ENCODE peak calls at places on chromosome 2, in seven cellular contexts. S is erythroblast, L is endothelial cell of umbilical vein, C is HCT116, A is upper lobe of left lung, K is lower leg skin, F is suprapubic skin. O is an unnamed sample.

GRCh38 chr2:47255794-47256193 is 100.7 kb upstream of the STPG4 start:
- DNase-seq in K (no peak), C (no peak), L (no peak), S (no peak), A (no peak), F (no peak), O (no peak)

GRCh38 chr2:60880633-60880987 is 764 bp upstream of the REL start:
- DNase-seq in C (no peak), K (no peak), A (no peak), L (no peak), F (no peak), S (no peak), O (no peak)

GRCh38 chr2:146879882-146880281 is 964.9 kb upstream of the ACVR2A start:
- DNase-seq in L (no peak), S (no peak), F (no peak), C (no peak), A (no peak), K (no peak), O (no peak)

GRCh38 chr2:102366406-102367112 is 11.0 kb downstream of the IL18R1 start:
- DNase-seq in F (no peak), A (no peak), C (no peak), S (no peak), K (no peak), L (no peak), O (no peak)

GRCh38 chr2:198825534-198825933 is 632.2 kb downstream of the SATB2 start:
- DNase-seq in S (no peak), L (no peak), A (no peak), C (no peak), K (no peak), F (no peak), O (no peak)

GRCh38 chr2:74459377-74460118 is 1.3 kb downstream of the WBP1 start:
- DNase-seq in F (no peak), A (no peak), C (no peak), S (no peak), K (no peak), L (no peak), O (no peak)

GRCh38 chr2:21041943-21042707 is 1.7 kb downstream of the APOB start:
- DNase-seq in L (no peak), K (no peak), A (peak), S (no peak), F (no peak), C (no peak), O (no peak)

GRCh38 chr2:65536596-65536995 is 104.2 kb upstream of the SPRED2 start:
- DNase-seq in A (no peak), S (no peak), F (no peak), L (no peak), C (no peak), K (no peak), O (no peak)

GRCh38 chr2:230216489-230216888 is 3.3 kb downstream of the SP110 start:
- DNase-seq in A (no peak), S (no peak), L (no peak), F (no peak), K (no peak), C (no peak), O (no peak)

GRCh38 chr2:210681481-210681880 is 125.1 kb downstream of the CPS1 start:
- DNase-seq in K (no peak), C (no peak), F (no peak), S (no peak), A (no peak), L (no peak), O (no peak)
- TF ChIP-seq POLR2A in K (no peak), C (no peak), F (no peak), S (no peak), A (no peak), L (no peak), O (no peak)

GRCh38 chr2:16654775-16655456 is 10.7 kb downstream of the CYRIA start:
- DNase-seq in K (no peak), A (no peak), L (no peak), F (no peak), S (no peak), C (no peak), O (no peak)

GRCh38 chr2:16655457-16655837 is 10.2 kb downstream of the CYRIA start:
- DNase-seq in K (no peak), A (no peak), C (no peak), S (no peak), F (no peak), L (no peak), O (no peak)

GRCh38 chr2:16652296-16653082 is 13.1 kb downstream of the CYRIA start:
- DNase-seq in F (no peak), C (no peak), K (no peak), L (no peak), A (no peak), S (no peak), O (no peak)

GRCh38 chr2:16653083-16653375 is 12.6 kb downstream of the CYRIA start:
- DNase-seq in A (no peak), K (no peak), L (no peak), C (no peak), S (no peak), F (no peak), O (no peak)

DNA sequence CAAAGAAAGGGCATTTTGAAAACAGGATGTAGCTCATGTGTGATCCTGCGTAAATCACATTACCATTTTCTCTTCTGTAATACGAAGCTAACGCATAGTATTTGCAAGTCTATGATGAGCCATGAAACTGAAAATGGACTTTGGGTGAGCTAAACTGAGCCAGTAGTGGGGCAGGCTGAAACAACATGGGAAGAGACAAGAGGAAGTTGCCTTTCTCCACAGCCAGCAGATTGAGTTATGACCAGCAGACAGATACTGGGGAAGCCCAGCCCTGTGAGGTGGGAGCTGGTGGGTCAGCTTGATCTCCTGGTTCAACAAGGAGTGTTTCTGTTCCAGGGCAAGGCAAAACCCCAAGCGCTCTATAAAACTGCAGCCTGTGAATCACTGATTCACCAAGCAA is 11.8 kb downstream of the CYRIA start:
- DNase-seq in K (no peak), F (no peak), C (no peak), S (no peak), L (no peak), A (no peak), O (no peak)
- TF ChIP-seq POLR2A in K (no peak), F (no peak), C (no peak), S (no peak), L (no peak), A (no peak), O (no peak)

DNA sequence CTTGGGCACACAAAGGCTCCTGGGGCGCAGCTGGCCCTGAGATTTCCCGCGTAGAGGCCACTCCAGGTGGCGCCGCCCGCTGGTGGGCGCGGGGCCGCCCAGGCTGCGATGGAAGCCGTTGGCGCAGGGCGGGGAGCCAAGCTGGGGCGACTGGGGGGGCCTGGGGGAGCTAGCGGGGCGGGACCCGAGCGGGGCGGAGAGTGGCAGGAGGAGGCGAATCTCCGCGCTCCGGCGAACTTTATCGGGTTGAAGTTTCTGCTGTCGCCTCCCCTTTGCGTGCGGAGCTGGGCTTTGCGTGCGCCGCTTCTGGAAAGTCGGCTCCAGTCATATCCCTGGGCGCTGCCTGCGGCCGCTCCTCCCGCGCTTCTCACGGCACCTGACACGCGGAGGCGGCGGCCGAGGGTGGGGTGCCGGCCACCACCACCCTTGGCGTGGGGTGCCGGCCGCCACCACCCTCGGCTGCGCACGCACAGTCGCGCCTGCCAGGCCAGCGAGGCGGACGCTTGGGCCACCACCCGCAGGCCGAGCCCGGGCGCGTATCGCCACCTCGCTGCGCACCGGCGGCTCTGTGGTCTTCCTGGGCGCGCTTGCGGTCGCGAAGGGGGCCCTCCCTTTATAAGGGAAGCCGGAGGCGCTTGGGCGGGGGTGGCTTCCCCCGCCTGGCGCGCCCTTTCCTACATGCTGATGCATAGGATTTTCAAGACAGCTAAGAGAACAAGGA is 919 bp upstream of the CYP1B1 start:
- DNase-seq in C (peak), L (no peak), A (peak), F (peak), K (peak), S (peak), O (peak)
- TF ChIP-seq POLR2A in C (no peak), L (no peak), A (peak), F (peak), K (no peak), S (peak), O (peak)

DNA sequence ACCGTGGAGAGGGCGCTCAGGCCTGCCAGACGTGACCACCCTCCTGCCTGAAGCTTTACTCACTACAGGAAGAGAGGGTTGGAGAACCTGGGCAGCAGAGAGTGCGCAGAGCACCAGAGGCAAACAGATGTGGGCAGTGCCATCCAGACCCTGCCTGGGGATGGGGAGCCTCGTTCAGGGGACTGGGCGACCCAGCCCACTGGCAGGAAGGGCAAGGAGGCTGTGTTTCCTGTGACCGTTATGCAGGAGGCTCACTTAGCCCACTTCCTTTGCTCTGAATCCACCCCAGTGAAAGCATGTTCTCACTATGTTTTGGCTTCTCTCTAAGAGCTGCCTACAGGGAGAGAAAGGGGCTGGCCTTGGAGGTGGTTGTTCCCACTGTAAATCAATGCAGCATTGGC is 23.1 kb upstream of the ACKR3 start:
- DNase-seq in F (no peak), K (no peak), S (no peak), A (peak), L (no peak), C (no peak), O (no peak)
- TF ChIP-seq POLR2A in F (no peak), K (no peak), S (no peak), A (no peak), L (no peak), C (no peak), O (no peak)

GRCh38 chr2:30147715-30148611 is 1.2 kb downstream of the YPEL5 start:
- DNase-seq in C (no peak), K (peak), S (peak), L (peak), A (peak), F (peak), O (peak)
- TF ChIP-seq POLR2A in C (no peak), K (peak), S (peak), L (no peak), A (peak), F (peak), O (no peak)

GRCh38 chr2:96139181-96139758 is 968 bp upstream of the ASTL start:
- DNase-seq in A (no peak), K (no peak), L (no peak), C (no peak), S (no peak), F (no peak), O (no peak)
- TF ChIP-seq POLR2A in A (no peak), K (no peak), L (no peak), C (no peak), S (no peak), F (no peak), O (no peak)

DNA sequence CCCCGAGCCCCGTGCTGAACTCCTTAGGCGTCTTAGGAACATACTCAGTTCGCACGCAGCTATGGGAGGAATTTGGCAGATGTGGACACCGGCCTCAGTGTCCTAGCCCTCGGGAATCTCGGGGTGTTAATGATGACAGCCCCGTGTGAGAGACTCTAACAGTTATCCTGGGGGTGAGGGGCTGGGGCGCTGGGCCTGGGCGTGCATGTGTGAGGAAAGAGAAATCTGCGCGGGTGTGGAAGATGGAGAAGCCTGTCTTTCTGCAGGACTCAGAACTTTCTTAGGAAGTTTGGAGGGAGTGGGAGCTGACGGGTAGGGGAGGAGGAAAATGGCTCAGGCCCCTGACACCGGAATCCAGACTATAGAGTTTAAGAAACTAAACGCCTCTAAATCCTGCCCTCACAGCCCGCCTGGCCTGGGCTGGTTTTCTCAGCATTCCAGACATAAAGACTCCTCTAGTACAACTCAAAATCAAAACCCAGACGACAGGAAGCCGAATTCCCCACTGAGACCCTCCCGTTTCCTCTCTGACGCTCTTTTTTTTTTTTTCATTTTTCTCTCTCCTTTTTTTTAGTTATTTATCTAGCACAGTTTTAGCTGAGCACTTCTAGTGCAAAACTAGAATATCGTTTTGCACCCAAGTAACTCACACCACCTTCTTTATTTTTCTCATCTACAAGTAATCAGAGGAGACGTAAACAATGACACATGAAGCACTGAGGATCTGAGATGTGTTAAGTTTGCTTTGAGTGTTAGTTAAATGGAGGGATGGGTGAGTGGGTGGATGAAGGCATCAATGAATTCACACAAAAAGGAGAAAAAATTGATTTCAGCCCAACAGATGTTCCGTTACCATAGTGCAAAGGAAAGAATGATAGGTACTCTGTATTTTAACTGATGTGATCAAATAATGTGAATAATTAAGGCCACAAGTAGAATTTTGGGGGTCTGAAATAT is 1.2 kb upstream of the HAAO start:
- DNase-seq in A (no peak), K (no peak), S (no peak), C (no peak), L (no peak), F (no peak), O (no peak)
- TF ChIP-seq POLR2A in A (no peak), K (no peak), S (no peak), C (no peak), L (no peak), F (no peak), O (no peak)

O was measured in H54.